ENCODE peak calls at places on chromosome 11, in ten cellular contexts. E, I, S, N, U, V, X, H, G and Y are unnamed samples.

GRCh38 chr11:125338886-125339811 is 156.9 kb downstream of the FEZ1 start:
- DNase-seq in N (peak; percentile 65), G (no peak), X (no peak), E (no peak), U (no peak), I (no peak), H (no peak), S (no peak), V (no peak), Y (no peak)

GRCh38 chr11:116693206-116694016 is 79.4 kb downstream of the BUD13 start:
- DNase-seq in N (no peak), S (no peak), H (no peak), G (peak; percentile 77), V (peak; percentile 86), E (peak; percentile 81), U (peak; percentile 74), I (peak; percentile 66), X (peak; percentile 77), Y (peak; percentile 92)

GRCh38 chr11:37613031-37613430 is 1015.0 kb upstream of the RAG2 start:
- DNase-seq in S (no peak), U (no peak), I (no peak), N (no peak), X (no peak), G (no peak), E (no peak), H (no peak), V (no peak), Y (no peak)

GRCh38 chr11:130611791-130612251 is 163.4 kb downstream of the ADAMTS15 start:
- DNase-seq in U (peak; percentile 95), G (peak; percentile 80), X (no peak), I (no peak), S (no peak), N (no peak), E (no peak), V (peak; percentile 52), H (peak; percentile 88), Y (no peak)

GRCh38 chr11:80103149-80103859 is 662.5 kb upstream of the TENM4 start:
- DNase-seq in G (peak; percentile 86), V (peak; percentile 78), N (no peak), I (no peak), U (no peak), H (peak; percentile 97), S (no peak), E (no peak), X (no peak), Y (no peak)

GRCh38 chr11:78359921-78360320 is 57.7 kb downstream of the GAB2 start:
- DNase-seq in G (no peak), N (no peak), H (no peak), V (no peak), S (no peak), E (no peak), X (no peak), U (no peak), I (no peak), Y (no peak)

GRCh38 chr11:74019860-74020259 is 11.0 kb upstream of the UCP3 start:
- DNase-seq in S (no peak), V (no peak), U (no peak), X (no peak), H (peak; percentile 24), I (no peak), E (no peak), N (no peak), G (peak; percentile 74), Y (no peak)

GRCh38 chr11:95256204-95256819 is 25.3 kb upstream of the SESN3 start:
- DNase-seq in G (no peak), H (peak; percentile 3), E (no peak), S (no peak), I (no peak), X (no peak), N (no peak), U (peak; percentile 88), V (no peak), Y (no peak)

GRCh38 chr11:20631525-20632168 is 32.2 kb downstream of the SLC6A5 start:
- DNase-seq in I (no peak), V (peak; percentile 23), E (no peak), X (no peak), U (no peak), S (no peak), N (no peak), H (no peak), G (peak; percentile 88), Y (no peak)

GRCh38 chr11:116101737-116102275 is 597.6 kb upstream of the CADM1 start:
- DNase-seq in G (no peak), I (no peak), H (no peak), S (no peak), E (no peak), U (no peak), X (no peak), N (no peak), V (no peak), Y (no peak)

GRCh38 chr11:32888805-32889204 is 3.8 kb upstream of the QSER1 start:
- DNase-seq in E (no peak), H (peak; percentile 76), N (no peak), G (peak; percentile 39), X (no peak), U (no peak), S (no peak), V (no peak), I (no peak), Y (no peak)

GRCh38 chr11:78224506-78224905 is 35.8 kb downstream of the USP35 start:
- DNase-seq in X (no peak), U (no peak), N (no peak), H (no peak), S (no peak), G (no peak), V (no peak), I (no peak), E (no peak), Y (no peak)

GRCh38 chr11:3202759-3203158 is 15.9 kb downstream of the MRGPRG start:
- DNase-seq in I (no peak), N (no peak), H (no peak), S (peak; percentile 12), V (no peak), G (no peak), U (no peak), E (no peak), X (no peak), Y (no peak)

GRCh38 chr11:114163830-114164401 is 104.4 kb downstream of the ZBTB16 start:
- DNase-seq in N (no peak), E (no peak), I (no peak), V (no peak), U (no peak), H (no peak), G (no peak), S (no peak), X (no peak), Y (no peak)
- H3K4me1 ChIP-seq in N (peaks cover 99% of the 10 kb centered on the region), E (peaks cover 97% of the 10 kb centered on the region), I (peaks cover 96% of the 10 kb centered on the region), V (peaks cover 46% of the 10 kb centered on the region), U (peaks cover 27% of the 10 kb centered on the region), H (peaks cover 14% of the 10 kb centered on the region), G (peaks cover 66% of the 10 kb centered on the region), S (peaks cover 77% of the 10 kb centered on the region), X (peaks cover 85% of the 10 kb centered on the region), Y (peaks cover 69% of the 10 kb centered on the region)

GRCh38 chr11:16117989-16118810 is 238.1 kb downstream of the SOX6 start:
- DNase-seq in G (no peak), V (no peak), X (no peak), U (no peak), N (no peak), I (no peak), S (no peak), H (no peak), E (no peak), Y (no peak)
- H3K4me3 ChIP-seq in G (no peak overlapping the region), V (no peak overlapping the region), X (no peak overlapping the region), U (no peak overlapping the region), N (no peak overlapping the region), I (no peak overlapping the region), S (no peak overlapping the region), H (no peak overlapping the region), E (no peak overlapping the region), Y (no peak overlapping the region)

DNA sequence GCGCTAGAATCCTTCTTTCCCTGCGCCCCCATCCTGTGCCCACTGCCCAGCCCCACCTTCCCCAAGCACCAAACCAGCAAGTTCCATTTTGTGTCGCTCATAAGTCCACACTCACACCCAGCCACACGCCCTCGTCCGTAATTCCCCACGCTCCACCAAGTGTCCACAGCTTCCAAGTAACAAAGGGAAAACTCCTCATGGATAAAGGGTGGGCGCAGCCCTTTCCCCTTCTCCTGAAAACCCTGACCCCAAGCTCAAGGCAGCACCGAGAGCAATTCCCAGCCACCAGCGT is 463 bp downstream of the FXYD6 start:
- DNase-seq in E (no peak), H (no peak), X (no peak), U (no peak), N (no peak), S (no peak), V (no peak), I (no peak), G (no peak), Y (no peak)
- H3K4me1 ChIP-seq in E (peaks cover 71% of the 10 kb centered on the region), H (no peaks in the 10 kb centered on the region), X (peaks cover 19% of the 10 kb centered on the region), U (peaks cover 8% of the 10 kb centered on the region), N (peaks cover 50% of the 10 kb centered on the region), S (peaks cover 32% of the 10 kb centered on the region), V (no peaks in the 10 kb centered on the region), I (peaks cover 17% of the 10 kb centered on the region), G (peaks cover 10% of the 10 kb centered on the region), Y (no peaks in the 10 kb centered on the region)

DNA sequence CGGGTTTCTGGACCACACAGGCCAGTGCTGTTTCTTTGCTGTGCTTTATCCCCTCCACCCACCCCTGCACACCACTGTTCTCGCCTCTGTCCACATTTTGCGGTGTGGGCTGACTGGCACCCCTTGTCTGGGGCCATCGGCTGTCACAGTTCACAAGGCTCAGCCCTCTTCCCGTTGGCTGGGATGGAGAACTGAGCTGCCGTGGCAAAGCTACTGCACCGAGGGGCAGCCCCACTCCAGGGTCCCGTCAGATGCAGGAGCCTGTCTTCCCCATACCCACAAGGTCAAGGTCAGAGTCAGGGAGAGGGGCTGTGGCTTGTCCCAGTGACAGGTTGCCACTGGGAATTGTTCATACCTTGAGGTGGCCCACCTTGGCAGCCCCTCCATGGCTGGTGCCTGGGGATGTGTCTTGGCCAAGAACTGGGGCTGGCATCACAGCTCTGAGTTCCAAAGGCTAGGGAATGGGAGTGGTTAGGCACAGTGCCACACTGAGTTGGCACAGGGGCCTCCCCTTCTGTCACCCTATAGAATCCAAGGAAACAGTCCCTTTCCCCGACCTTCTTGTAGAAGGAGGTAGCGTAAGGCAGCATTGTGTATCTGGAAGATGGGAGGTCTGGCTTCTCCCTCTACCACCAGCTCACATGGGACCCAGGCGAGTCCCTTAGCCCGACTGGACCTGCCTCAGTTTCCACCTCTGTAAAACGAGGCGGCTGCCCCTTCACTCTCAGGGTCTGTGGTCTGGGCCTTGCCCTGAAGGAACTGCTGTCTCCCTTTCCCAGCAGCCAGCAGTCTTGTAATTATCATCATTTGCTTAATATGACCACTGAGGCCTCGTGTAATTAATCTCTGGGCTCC is 3.4 kb downstream of the GRK2 start:
- DNase-seq in G (no peak), X (peak; percentile 79), U (no peak), V (no peak), E (peak; percentile 75), I (no peak), H (no peak), S (peak; percentile 56), N (no peak), Y (peak; percentile 79)
- H3K4me3 ChIP-seq in G (no peak overlapping the region), X (peak overlapping the region; percentile 72), U (no peak overlapping the region), V (no peak overlapping the region), E (peak overlapping the region; percentile 17), I (no peak overlapping the region), H (no peak overlapping the region), S (peak overlapping the region; percentile 99), N (peak overlapping the region; percentile 76), Y (no peak overlapping the region)